ENCODE peak calls at places on chromosomes 16 and 17, in eight cellular contexts. G is NK-92 treated with Interleukin-12 subunit alpha and Interleukin-12 subunit beta, amount 100 ng/mL, for 24 hours; B is endothelial cell; K is dermis microvascular lymphatic vessel endothelial cell; S is GOT3; M is iris pigment epithelial cell; E is stimulated activated CD4-positive, alpha-beta T cell treated with anti-CD3 and anti-CD28 coated beads, Interleukin-2, amount 100 ng/mL, for 4 hours; Y is HEK293T. I is an unnamed sample.

GRCh38 chr17:6940186-6940649 is 55.6 kb upstream of the ALOX12 start:
- DNase-seq in G (no peak), B (no peak), K (no peak), S (peak), M (no peak), E (no peak), Y (no peak), I (no peak)

GRCh38 chr17:64491034-64491860 is 5.6 kb downstream of the POLG2 start:
- DNase-seq in G (peak), B (peak), K (peak), S (no peak), M (peak), E (no peak), Y (no peak), I (no peak)

GRCh38 chr17:4972322-4972721 is 4.7 kb upstream of the SPAG7 start:
- DNase-seq in G (no peak), B (no peak), K (no peak), S (no peak), M (no peak), E (no peak), Y (no peak), I (no peak)

GRCh38 chr16:55326261-55326802 is 2.3 kb downstream of the IRX6 start:
- DNase-seq in G (no peak), B (no peak), K (no peak), S (no peak), M (no peak), E (no peak), Y (no peak), I (no peak)

GRCh38 chr17:39563476-39563875 is 44.2 kb downstream of the NEUROD2 start:
- DNase-seq in G (no peak), B (peak), K (no peak), S (no peak), M (no peak), E (no peak), Y (no peak), I (peak)

GRCh38 chr16:80366023-80366422 is 174.8 kb upstream of the DYNLRB2 start:
- DNase-seq in G (no peak), B (no peak), K (no peak), S (no peak), M (no peak), E (no peak), Y (no peak), I (no peak)

GRCh38 chr17:19339341-19339815 is 23.1 kb downstream of the B9D1 start:
- DNase-seq in G (no peak), B (no peak), K (no peak), S (no peak), M (peak), E (no peak), Y (no peak), I (no peak)

GRCh38 chr17:81489986-81490598 is 22.5 kb downstream of the ACTG1 start:
- DNase-seq in G (no peak), B (no peak), K (no peak), S (no peak), M (no peak), E (no peak), Y (no peak), I (no peak)

GRCh38 chr17:68290955-68291835 is at the start of the genes ARSG and SLC16A6:
- DNase-seq in G (peak), B (peak), K (peak), S (no peak), M (peak), E (peak), Y (peak), I (peak)

GRCh38 chr17:19539040-19539399 is 5.4 kb downstream of the SLC47A1 start:
- DNase-seq in G (no peak), B (no peak), K (no peak), S (no peak), M (no peak), E (no peak), Y (no peak), I (no peak)

GRCh38 chr17:27670791-27671590 is 40.0 kb downstream of the LGALS9 start:
- DNase-seq in G (no peak), B (no peak), K (no peak), S (no peak), M (no peak), E (no peak), Y (no peak), I (no peak)

GRCh38 chr17:30091771-30092170 is 24.8 kb upstream of the NSRP1 start:
- DNase-seq in G (no peak), B (no peak), K (peak), S (peak), M (peak), E (no peak), Y (no peak), I (no peak)

GRCh38 chr17:43025290-43025657 is 243 bp downstream of the RND2 start:
- DNase-seq in G (no peak), B (no peak), K (no peak), S (no peak), M (no peak), E (no peak), Y (no peak), I (no peak)

GRCh38 chr16:70579648-70580630 is 56.3 kb downstream of the SF3B3 start:
- DNase-seq in G (no peak), B (no peak), K (no peak), S (no peak), M (no peak), E (no peak), Y (no peak), I (no peak)

GRCh38 chr16:30040221-30040620 is 9.2 kb upstream of the TLCD3B start:
- DNase-seq in G (no peak), B (no peak), K (no peak), S (no peak), M (no peak), E (no peak), Y (no peak), I (no peak)

GRCh38 chr16:80250376-80250775 is 290.4 kb upstream of the DYNLRB2 start:
- DNase-seq in G (no peak), B (no peak), K (no peak), S (no peak), M (no peak), E (no peak), Y (no peak), I (no peak)

GRCh38 chr16:85112364-85112763 is at the start of gene CIBAR2:
- DNase-seq in G (no peak), B (no peak), K (no peak), S (no peak), M (no peak), E (no peak), Y (no peak), I (no peak)

GRCh38 chr16:56977256-56977655 is 12.1 kb upstream of the NLRC5 start:
- DNase-seq in G (no peak), B (no peak), K (no peak), S (no peak), M (no peak), E (no peak), Y (no peak), I (no peak)